ENCODE peak calls at places on chromosomes 3 and 15, in five cellular contexts. B, K, H, D and P are unnamed samples.

GRCh38 chr15:31116423-31117030 is 15.0 kb upstream of the TRPM1 start:
- DNase-seq in H (no peak), K (no peak), B (no peak), D (no peak), P (no peak)

GRCh38 chr15:44593042-44593736 is 56.2 kb downstream of the EIF3J start:
- DNase-seq in B (no peak), K (no peak), H (no peak), D (no peak), P (peak; percentile 44)

GRCh38 chr3:112681822-112682325 is 40.9 kb upstream of the CCDC80 start:
- DNase-seq in K (no peak), D (no peak), B (no peak), H (no peak), P (peak; percentile 53)

GRCh38 chr15:43209059-43209824 is 11.6 kb downstream of the EPB42 start:
- DNase-seq in H (no peak), B (no peak), K (no peak), D (peak; percentile 91), P (peak; percentile 18)

GRCh38 chr15:61051570-61052031 is 177.5 kb downstream of the RORA start:
- DNase-seq in B (no peak), H (no peak), D (peak; percentile 81), K (peak; percentile 32), P (peak; percentile 75)

GRCh38 chr3:122421836-122422235 is 6.0 kb upstream of the WDR5B start:
- DNase-seq in B (no peak), K (no peak), H (no peak), D (no peak), P (no peak)

GRCh38 chr3:147906275-147906674 is 497.1 kb downstream of the ZIC1 start:
- DNase-seq in H (no peak), K (no peak), D (no peak), B (no peak), P (no peak)

GRCh38 chr3:117105650-117106049 is 396.1 kb downstream of the TUSC7 start:
- DNase-seq in K (no peak), H (no peak), B (no peak), D (no peak), P (peak; percentile 8)

GRCh38 chr15:59622289-59622688 is 10.7 kb downstream of the GCNT3 start:
- DNase-seq in B (peak; percentile 66), K (peak; percentile 84), H (no peak), D (peak; percentile 88), P (peak; percentile 60)

GRCh38 chr15:89792106-89792805 is 16.1 kb downstream of the MESP2 start:
- DNase-seq in H (no peak), D (no peak), K (no peak), B (no peak), P (no peak)

GRCh38 chr3:108602935-108603294 is 13.4 kb downstream of the DZIP3 start:
- DNase-seq in H (no peak), B (no peak), D (no peak), K (no peak), P (no peak)
- H3K4me3 ChIP-seq in H (no peak overlapping the region), B (no peak overlapping the region), D (peak overlapping the region; percentile 34), K (no peak overlapping the region), P (no peak overlapping the region)

GRCh38 chr3:10702961-10703740 is 112.9 kb upstream of the SLC6A11 start:
- DNase-seq in B (no peak), D (peak; percentile 96), H (no peak), K (no peak), P (no peak)

GRCh38 chr3:10700821-10701220 is 115.2 kb upstream of the SLC6A11 start:
- DNase-seq in B (no peak), K (no peak), D (no peak), H (no peak), P (no peak)

GRCh38 chr3:10706156-10707088 is 109.6 kb upstream of the SLC6A11 start:
- DNase-seq in H (no peak), K (no peak), B (no peak), D (peak; percentile 64), P (no peak)

GRCh38 chr3:10707089-10707983 is 108.7 kb upstream of the SLC6A11 start:
- DNase-seq in B (no peak), D (peak; percentile 83), K (no peak), H (no peak), P (no peak)

GRCh38 chr3:10703875-10704274 is 112.2 kb upstream of the SLC6A11 start:
- DNase-seq in K (no peak), B (no peak), H (no peak), D (peak; percentile 89), P (peak; percentile 16)
- TF ChIP-seq CTCF in K (no peak), B (no peak), H (no peak), D (peak; percentile 76), P (peak; percentile 11)

GRCh38 chr3:170363471-170363994 is 6.0 kb downstream of the SKIL start:
- DNase-seq in D (no peak), K (no peak), B (no peak), H (no peak), P (no peak)
- H3K4me3 ChIP-seq in D (peak overlapping the region; percentile 94), K (no peak overlapping the region), B (no peak overlapping the region), H (no peak overlapping the region), P (no peak overlapping the region)

GRCh38 chr3:190686011-190686410 is 172.1 kb downstream of the IL1RAP start:
- DNase-seq in D (no peak), B (no peak), K (no peak), H (no peak), P (no peak)
- TF ChIP-seq CTCF in D (no peak), B (no peak), K (no peak), H (no peak), P (no peak)

DNA sequence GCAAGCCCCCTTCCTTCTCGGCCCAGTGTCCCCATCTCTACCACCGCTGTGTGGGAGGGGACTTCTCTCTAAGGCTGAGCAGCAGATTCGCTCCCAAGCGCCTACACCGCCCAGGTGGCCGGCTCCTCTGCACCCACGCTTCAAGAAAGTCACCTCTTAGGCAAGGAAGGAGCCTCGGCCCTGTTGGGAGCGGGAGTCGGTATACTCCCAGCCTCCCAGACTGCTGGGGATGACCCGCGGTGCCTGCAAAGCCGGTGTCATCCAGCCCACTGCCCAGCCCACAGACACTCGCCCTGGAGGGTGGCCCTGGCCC is 527 bp downstream of the CHRNB4 start:
- DNase-seq in H (no peak), B (no peak), D (no peak), K (no peak), P (no peak)
- H3K4me3 ChIP-seq in H (peak overlapping the region; percentile 24), B (peak overlapping the region; percentile 49), D (peak overlapping the region; percentile 65), K (peak overlapping the region; percentile 52), P (peak overlapping the region; percentile 34)

DNA sequence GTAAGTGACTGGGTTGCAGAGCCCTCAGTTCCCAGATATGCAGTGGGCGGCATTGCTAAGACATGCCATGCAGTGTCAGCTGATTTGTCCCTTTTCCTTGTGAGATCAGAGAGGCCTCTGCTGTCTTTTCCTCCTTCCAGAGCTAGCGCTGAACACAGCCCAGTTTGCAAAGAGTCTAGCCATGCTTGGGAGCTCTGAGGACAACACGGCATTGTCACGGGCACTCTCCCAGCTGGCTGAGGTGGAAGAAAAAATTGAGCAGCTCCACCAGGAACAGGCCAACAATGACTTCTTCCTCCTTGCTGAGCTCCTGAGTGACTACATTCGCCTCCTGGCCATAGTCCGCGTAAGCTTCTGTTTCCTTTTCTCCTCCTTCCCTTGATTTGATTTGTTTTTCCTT is 20.0 kb upstream of the SNX22 start:
- DNase-seq in K (no peak), D (no peak), H (no peak), B (no peak), P (no peak)
- TF ChIP-seq CTCF in K (no peak), D (no peak), H (no peak), B (no peak), P (no peak)